ENCODE peak calls at places on chromosomes 6 and 20, in nine cellular contexts. O, Y, V, H, G, A, P, W and X are unnamed samples.

GRCh38 chr6:170147832-170148708 is 142.8 kb downstream of the DLL1 start:
- DNase-seq in O (no peak), Y (no peak), V (no peak), H (no peak), G (no peak), A (peak), P (no peak), W (peak), X (no peak)

GRCh38 chr6:8539446-8539845 is 104.1 kb upstream of the SLC35B3 start:
- DNase-seq in O (peak), Y (no peak), V (no peak), H (peak), G (peak), A (no peak), P (peak), W (no peak), X (peak)

GRCh38 chr20:48467622-48468021 is 360.2 kb downstream of the PREX1 start:
- DNase-seq in O (no peak), Y (peak), V (no peak), H (no peak), G (peak), A (no peak), P (peak), W (no peak), X (peak)

GRCh38 chr20:32189691-32190607 is 17.6 kb downstream of the PLAGL2 start:
- DNase-seq in O (peak), Y (peak), V (peak), H (no peak), G (peak), A (no peak), P (peak), W (peak), X (no peak)

GRCh38 chr6:112780498-112781096 is 433.5 kb downstream of the RFPL4B start:
- DNase-seq in O (peak), Y (no peak), V (peak), H (peak), G (peak), A (no peak), P (peak), W (no peak), X (peak)

GRCh38 chr6:44158770-44159228 is at the start of gene CAPN11:
- DNase-seq in O (no peak), Y (no peak), V (no peak), H (no peak), G (no peak), A (no peak), P (no peak), W (no peak), X (no peak)

GRCh38 chr6:110799655-110800054 is 15.6 kb downstream of the CDK19 start:
- DNase-seq in O (no peak), Y (no peak), V (no peak), H (no peak), G (no peak), A (no peak), P (no peak), W (no peak), X (no peak)

GRCh38 chr6:139376054-139376355 is 1.6 kb upstream of the CITED2 start:
- DNase-seq in O (no peak), Y (peak), V (no peak), H (peak), G (no peak), A (no peak), P (no peak), W (no peak), X (no peak)

GRCh38 chr20:26167499-26167898 is 470.8 kb upstream of the ZNF337 start:
- DNase-seq in O (peak), Y (no peak), V (no peak), H (peak), G (peak), A (no peak), P (peak), W (no peak), X (no peak)

GRCh38 chr6:17816921-17817611 is 110.3 kb upstream of the NUP153 start:
- DNase-seq in O (peak), Y (no peak), V (no peak), H (peak), G (peak), A (no peak), P (peak), W (no peak), X (peak)

GRCh38 chr6:129243377-129243776 is 360.4 kb downstream of the LAMA2 start:
- DNase-seq in O (no peak), Y (no peak), V (no peak), H (no peak), G (no peak), A (no peak), P (no peak), W (no peak), X (no peak)

GRCh38 chr20:32252189-32252588 is 25.3 kb upstream of the KIF3B start:
- DNase-seq in O (no peak), Y (no peak), V (no peak), H (no peak), G (no peak), A (no peak), P (no peak), W (no peak), X (no peak)

GRCh38 chr6:83615025-83615999 is 93.6 kb downstream of the SNAP91 start:
- DNase-seq in O (peak), Y (no peak), V (no peak), H (peak), G (peak), A (no peak), P (peak), W (no peak), X (peak)

GRCh38 chr6:110543106-110543505 is 66.7 kb upstream of the SLC22A16 start:
- DNase-seq in O (no peak), Y (no peak), V (no peak), H (no peak), G (no peak), A (no peak), P (no peak), W (no peak), X (no peak)

GRCh38 chr6:82750570-82750969 is 315.1 kb downstream of the UBE3D start:
- DNase-seq in O (peak), Y (no peak), V (no peak), H (no peak), G (peak), A (no peak), P (peak), W (no peak), X (no peak)

GRCh38 chr20:34222208-34222607 is 19.0 kb upstream of the ASIP start:
- DNase-seq in O (peak), Y (no peak), V (no peak), H (peak), G (peak), A (no peak), P (peak), W (no peak), X (no peak)

GRCh38 chr6:93418448-93419303 is 683 bp downstream of the EPHA7 start:
- DNase-seq in O (peak), Y (peak), V (peak), H (no peak), G (no peak), A (no peak), P (peak), W (no peak), X (peak)

GRCh38 chr6:113629940-113630339 is 227.2 kb upstream of the MARCKS start:
- DNase-seq in O (no peak), Y (no peak), V (no peak), H (no peak), G (no peak), A (no peak), P (no peak), W (no peak), X (no peak)

GRCh38 chr6:134816780-134817179 is 133.1 kb downstream of the ALDH8A1 start:
- DNase-seq in O (peak), Y (no peak), V (no peak), H (peak), G (peak), A (no peak), P (peak), W (no peak), X (no peak)

GRCh38 chr6:155224031-155224451 is 39.8 kb upstream of the CLDN20 start:
- DNase-seq in O (peak), Y (no peak), V (no peak), H (peak), G (peak), A (no peak), P (peak), W (no peak), X (peak)

GRCh38 chr6:135667694-135668455 is 170.3 kb upstream of the AHI1 start:
- DNase-seq in O (peak), Y (no peak), V (no peak), H (no peak), G (peak), A (no peak), P (peak), W (no peak), X (no peak)

GRCh38 chr20:23212011-23212410 is 125.9 kb upstream of the CD93 start:
- DNase-seq in O (no peak), Y (no peak), V (no peak), H (no peak), G (no peak), A (no peak), P (no peak), W (no peak), X (no peak)

GRCh38 chr6:20238688-20239587 is 26.7 kb upstream of the MBOAT1 start:
- DNase-seq in O (no peak), Y (no peak), V (no peak), H (no peak), G (no peak), A (no peak), P (no peak), W (no peak), X (no peak)

GRCh38 chr6:113776998-113777397 is 80.1 kb upstream of the MARCKS start:
- DNase-seq in O (no peak), Y (no peak), V (no peak), H (no peak), G (no peak), A (no peak), P (peak), W (no peak), X (no peak)

GRCh38 chr6:24774696-24775519 is at the start of gene GMNN:
- DNase-seq in O (peak), Y (peak), V (peak), H (peak), G (peak), A (peak), P (peak), W (peak), X (peak)

GRCh38 chr6:161542581-161542980 is 268.7 kb upstream of the AGPAT4 start:
- DNase-seq in O (no peak), Y (no peak), V (no peak), H (no peak), G (no peak), A (no peak), P (no peak), W (no peak), X (no peak)

GRCh38 chr6:36441307-36441894 is 1.3 kb downstream of the PXT1 start:
- DNase-seq in O (peak), Y (peak), V (peak), H (peak), G (peak), A (peak), P (peak), W (peak), X (peak)

GRCh38 chr20:5719861-5720401 is 30.3 kb upstream of the SHLD1 start:
- DNase-seq in O (peak), Y (no peak), V (no peak), H (peak), G (peak), A (no peak), P (peak), W (no peak), X (peak)

GRCh38 chr20:40697466-40697987 is 8.5 kb upstream of the MAFB start:
- DNase-seq in O (no peak), Y (no peak), V (no peak), H (no peak), G (no peak), A (no peak), P (no peak), W (no peak), X (no peak)

GRCh38 chr6:26597821-26598220 is 1.1 kb downstream of the ABT1 start:
- DNase-seq in O (no peak), Y (no peak), V (no peak), H (no peak), G (no peak), A (no peak), P (no peak), W (no peak), X (no peak)

GRCh38 chr20:59455392-59456341 is 148.7 kb upstream of the PHACTR3 start:
- DNase-seq in O (peak), Y (no peak), V (no peak), H (no peak), G (peak), A (no peak), P (peak), W (no peak), X (peak)